ENCODE peak calls at places on chromosomes 12 and 14, in ten cellular contexts. E is A549, O is stomach, N is esophagus muscularis mucosa, D is tibial nerve, G is upper lobe of left lung, X is ovary, V is sigmoid colon, P is H1, R is SK-N-SH. B is an unnamed sample.

GRCh38 chr14:54653764-54654469 is 87.0 kb downstream of the SAMD4A start:
- DNase-seq in E (peak), O (no peak), N (no peak), D (peak), G (no peak), X (no peak), V (peak), P (no peak), R (no peak), B (peak)

GRCh38 chr14:68232643-68233055 is 413.1 kb downstream of the RAD51B start:
- DNase-seq in E (peak), O (peak), N (no peak), D (peak), G (no peak), X (no peak), V (peak), P (no peak), R (no peak), B (peak)

GRCh38 chr14:104676130-104676693 is 13.2 kb upstream of the INF2 start:
- DNase-seq in E (no peak), O (no peak), N (no peak), D (no peak), G (no peak), X (no peak), V (peak), P (no peak), R (no peak), B (no peak)

GRCh38 chr12:132500856-132501180 is 10.9 kb downstream of the FBRSL1 start:
- DNase-seq in E (no peak), O (no peak), N (no peak), D (no peak), G (peak), X (no peak), V (no peak), P (no peak), R (no peak), B (no peak)

GRCh38 chr14:33996450-33996849 is 45.6 kb upstream of the EGLN3 start:
- DNase-seq in E (no peak), O (no peak), N (no peak), D (no peak), G (no peak), X (no peak), V (no peak), P (no peak), R (no peak), B (no peak)

GRCh38 chr12:52151859-52152783 is 39.7 kb downstream of the KRT80 start:
- DNase-seq in E (peak), O (peak), N (no peak), D (peak), G (peak), X (peak), V (peak), P (no peak), R (peak), B (peak)

GRCh38 chr12:105522166-105522825 is 191.8 kb downstream of the C12orf75 start:
- DNase-seq in E (peak), O (no peak), N (no peak), D (no peak), G (no peak), X (no peak), V (no peak), P (no peak), R (no peak), B (no peak)

GRCh38 chr14:78530078-78530477 is 359.9 kb downstream of the NRXN3 start:
- DNase-seq in E (peak), O (no peak), N (peak), D (no peak), G (no peak), X (no peak), V (no peak), P (peak), R (no peak), B (no peak)

GRCh38 chr14:59688224-59689170 is 111.9 kb upstream of the CCDC175 start:
- DNase-seq in E (peak), O (peak), N (no peak), D (peak), G (no peak), X (no peak), V (no peak), P (peak), R (peak), B (peak)

GRCh38 chr14:105891221-105891602 is 364.8 kb downstream of the TMEM121 start:
- DNase-seq in E (no peak), O (peak), N (no peak), D (no peak), G (peak), X (no peak), V (peak), P (no peak), R (no peak), B (no peak)

GRCh38 chr12:23752245-23752644 is 197.2 kb downstream of the SOX5 start:
- DNase-seq in E (no peak), O (no peak), N (no peak), D (no peak), G (no peak), X (no peak), V (no peak), P (no peak), R (no peak), B (no peak)

GRCh38 chr12:52208424-52209165 is 16.8 kb upstream of the KRT80 start:
- DNase-seq in E (no peak), O (no peak), N (no peak), D (no peak), G (no peak), X (no peak), V (peak), P (no peak), R (no peak), B (no peak)

GRCh38 chr12:86710110-86710509 is 453.9 kb upstream of the MGAT4C start:
- DNase-seq in E (no peak), O (no peak), N (no peak), D (no peak), G (no peak), X (no peak), V (no peak), P (no peak), R (no peak), B (no peak)

GRCh38 chr12:14886271-14886670 is 617 bp upstream of the MGP start:
- DNase-seq in E (no peak), O (no peak), N (no peak), D (no peak), G (no peak), X (no peak), V (no peak), P (no peak), R (no peak), B (no peak)

GRCh38 chr12:65725376-65725775 is 98.9 kb upstream of the HMGA2 start:
- DNase-seq in E (no peak), O (no peak), N (no peak), D (no peak), G (no peak), X (no peak), V (no peak), P (no peak), R (no peak), B (no peak)

GRCh38 chr12:1910468-1910867 is 8.0 kb downstream of the CACNA2D4 start:
- DNase-seq in E (no peak), O (no peak), N (no peak), D (no peak), G (no peak), X (no peak), V (no peak), P (no peak), R (no peak), B (no peak)

GRCh38 chr12:1904875-1905274 is 13.6 kb downstream of the CACNA2D4 start:
- DNase-seq in E (no peak), O (no peak), N (no peak), D (no peak), G (no peak), X (no peak), V (no peak), P (no peak), R (no peak), B (no peak)

GRCh38 chr12:1906579-1906978 is 11.9 kb downstream of the CACNA2D4 start:
- DNase-seq in E (no peak), O (no peak), N (peak), D (no peak), G (no peak), X (no peak), V (no peak), P (no peak), R (no peak), B (no peak)

GRCh38 chr12:1908758-1909157 is 9.7 kb downstream of the CACNA2D4 start:
- DNase-seq in E (no peak), O (peak), N (no peak), D (no peak), G (peak), X (no peak), V (no peak), P (no peak), R (no peak), B (no peak)

DNA sequence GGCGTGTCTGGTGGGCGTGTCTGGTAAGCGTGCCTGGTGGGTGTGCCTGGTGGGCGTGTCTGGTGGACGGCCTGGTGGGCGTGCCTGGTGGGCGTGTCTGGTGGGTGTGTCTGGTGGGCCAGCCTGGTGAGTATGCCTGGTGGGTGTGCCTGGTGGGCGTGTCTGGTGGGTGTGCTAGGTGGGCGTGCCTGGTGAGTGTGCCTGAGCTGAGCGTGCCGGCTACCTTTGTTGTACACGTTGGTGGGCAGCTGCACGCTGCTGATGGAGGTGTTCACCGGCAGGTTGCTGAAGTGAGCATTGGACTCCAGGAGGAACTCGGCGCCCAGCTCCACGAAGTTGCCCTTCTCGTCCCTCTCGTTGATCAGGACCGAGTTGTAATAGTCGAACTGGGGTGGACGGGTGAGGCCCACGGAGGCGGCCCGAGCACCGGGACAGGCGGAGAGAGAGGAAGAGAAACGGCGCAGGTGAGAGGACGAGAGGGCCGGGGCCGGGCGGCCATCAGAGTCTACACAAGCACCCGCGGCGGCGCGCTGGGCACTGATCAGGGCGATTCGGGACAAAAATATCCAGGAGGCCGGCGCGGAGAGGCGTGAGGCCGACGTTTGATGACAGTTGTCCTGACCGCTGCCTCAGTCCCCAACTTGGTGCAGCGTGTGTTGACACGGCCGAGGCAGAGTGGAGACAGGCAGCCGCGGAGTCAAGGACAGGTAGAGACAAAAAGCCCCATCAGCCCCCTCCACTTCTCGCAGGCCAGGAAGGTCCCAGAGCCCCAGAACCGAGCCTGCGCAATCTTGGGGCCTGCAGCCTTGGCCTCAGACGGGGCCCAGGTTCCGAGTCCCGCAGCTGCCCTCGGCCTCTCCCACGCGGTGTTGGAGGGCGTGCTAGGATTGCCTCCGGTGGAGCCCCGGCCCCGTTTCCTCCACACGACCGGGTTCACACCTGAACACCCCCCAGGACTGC is 10.5 kb downstream of the CACNA2D4 start:
- DNase-seq in E (peak), O (peak), N (peak), D (no peak), G (peak), X (no peak), V (no peak), P (no peak), R (no peak), B (peak)
- H3K4me3 ChIP-seq in E (peak), O (peak), N (peak), D (no peak), G (no peak), X (no peak), V (no peak), P (no peak), R (no peak), B (no peak)

GRCh38 chr14:84961637-84962036 is 568.3 kb upstream of the FLRT2 start:
- DNase-seq in E (no peak), O (no peak), N (no peak), D (no peak), G (no peak), X (no peak), V (no peak), P (no peak), R (no peak), B (no peak)
- TF ChIP-seq EP300 in E (no peak), O (no peak), N (no peak), D (no peak), G (no peak), X (no peak), V (no peak), P (no peak), R (no peak), B (no peak)

GRCh38 chr12:71945883-71946282 is 7.2 kb downstream of the TPH2 start:
- DNase-seq in E (no peak), O (no peak), N (no peak), D (no peak), G (no peak), X (no peak), V (no peak), P (no peak), R (no peak), B (no peak)

GRCh38 chr12:71948390-71948789 is 9.7 kb downstream of the TPH2 start:
- DNase-seq in E (no peak), O (no peak), N (no peak), D (no peak), G (no peak), X (no peak), V (no peak), P (no peak), R (no peak), B (no peak)

GRCh38 chr12:71950404-71950803 is 11.8 kb downstream of the TPH2 start:
- DNase-seq in E (no peak), O (no peak), N (no peak), D (no peak), G (no peak), X (no peak), V (no peak), P (no peak), R (no peak), B (no peak)

GRCh38 chr12:71945121-71945520 is 6.5 kb downstream of the TPH2 start:
- DNase-seq in E (no peak), O (no peak), N (no peak), D (no peak), G (no peak), X (no peak), V (no peak), P (no peak), R (no peak), B (no peak)

DNA sequence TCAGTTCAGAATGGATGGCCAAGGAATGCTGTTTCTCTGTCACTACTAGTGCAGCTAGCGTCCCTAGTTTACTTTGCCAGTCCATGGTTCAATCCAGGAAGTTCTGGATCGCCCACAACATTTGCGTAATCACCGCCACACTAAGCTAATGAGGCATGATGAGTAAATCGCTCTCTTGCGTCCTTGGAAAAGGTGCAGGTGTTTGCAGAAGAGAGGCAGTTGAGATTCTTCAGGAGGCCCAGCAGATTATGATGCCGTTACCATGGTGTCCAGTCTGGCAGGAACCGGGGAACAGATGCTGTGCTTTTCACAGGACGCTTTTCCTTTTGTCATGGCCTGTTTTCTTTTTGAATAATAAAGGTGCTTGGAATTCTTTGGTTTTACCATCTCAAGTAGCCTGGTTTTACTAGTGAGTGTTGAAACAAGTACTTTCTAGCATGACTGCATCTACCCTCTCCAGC is 9.0 kb downstream of the TPH2 start:
- DNase-seq in E (no peak), O (no peak), N (no peak), D (no peak), G (no peak), X (no peak), V (no peak), P (peak), R (no peak), B (no peak)
- H3K4me3 ChIP-seq in E (no peak), O (no peak), N (no peak), D (no peak), G (no peak), X (no peak), V (no peak), P (no peak), R (no peak), B (no peak)

GRCh38 chr14:25136811-25137210 is 86.9 kb upstream of the STXBP6 start:
- DNase-seq in E (no peak), O (no peak), N (no peak), D (no peak), G (no peak), X (no peak), V (no peak), P (no peak), R (no peak), B (no peak)

GRCh38 chr14:25132094-25132493 is 82.1 kb upstream of the STXBP6 start:
- DNase-seq in E (no peak), O (no peak), N (no peak), D (no peak), G (no peak), X (no peak), V (no peak), P (no peak), R (no peak), B (no peak)

GRCh38 chr14:25134184-25134583 is 84.2 kb upstream of the STXBP6 start:
- DNase-seq in E (no peak), O (no peak), N (no peak), D (no peak), G (no peak), X (no peak), V (no peak), P (no peak), R (no peak), B (no peak)

DNA sequence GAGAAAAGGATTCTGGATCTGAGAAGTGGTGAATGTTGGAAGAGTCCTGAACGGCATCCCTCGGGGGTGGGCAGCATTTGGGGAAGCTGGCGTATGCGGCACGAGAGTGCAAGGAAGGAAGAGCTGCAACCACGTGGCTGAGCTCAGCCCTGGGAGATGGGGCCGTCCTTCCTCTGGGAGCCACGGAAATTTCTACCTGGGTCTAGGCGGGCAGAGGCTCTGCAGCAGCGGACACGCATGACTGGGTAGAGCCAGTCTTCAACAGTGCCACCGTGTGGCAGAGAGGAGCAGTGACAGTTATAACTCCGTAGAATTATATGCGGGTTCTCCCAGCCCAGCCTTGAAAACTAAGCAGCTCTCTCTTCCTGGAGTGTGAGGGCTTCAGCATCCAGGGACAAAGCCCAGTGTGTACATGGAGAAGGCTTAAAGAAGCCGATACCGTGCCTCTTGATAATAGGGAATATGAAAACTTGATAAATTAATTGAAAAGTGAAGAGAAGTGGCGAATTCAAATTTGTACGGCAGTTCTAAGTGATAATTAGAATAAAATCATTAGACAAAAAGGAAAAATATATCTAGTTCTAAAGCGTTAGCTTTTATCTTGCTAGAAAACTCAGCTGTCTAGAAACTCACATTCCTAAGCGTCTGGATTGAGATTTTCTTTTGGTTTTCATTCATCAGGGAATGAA is 82.9 kb upstream of the STXBP6 start:
- DNase-seq in E (peak), O (peak), N (no peak), D (no peak), G (peak), X (peak), V (peak), P (peak), R (peak), B (peak)
- TF ChIP-seq EP300 in E (no peak), O (no peak), N (no peak), D (no peak), G (no peak), X (no peak), V (no peak), P (no peak), R (no peak), B (no peak)

GRCh38 chr12:64137117-64137516 is 85.0 kb downstream of the KICS2 start:
- DNase-seq in E (no peak), O (no peak), N (no peak), D (no peak), G (no peak), X (no peak), V (no peak), P (no peak), R (no peak), B (no peak)
- H3K4me3 ChIP-seq in E (no peak), O (no peak), N (no peak), D (no peak), G (no peak), X (no peak), V (no peak), P (no peak), R (no peak), B (no peak)

DNA sequence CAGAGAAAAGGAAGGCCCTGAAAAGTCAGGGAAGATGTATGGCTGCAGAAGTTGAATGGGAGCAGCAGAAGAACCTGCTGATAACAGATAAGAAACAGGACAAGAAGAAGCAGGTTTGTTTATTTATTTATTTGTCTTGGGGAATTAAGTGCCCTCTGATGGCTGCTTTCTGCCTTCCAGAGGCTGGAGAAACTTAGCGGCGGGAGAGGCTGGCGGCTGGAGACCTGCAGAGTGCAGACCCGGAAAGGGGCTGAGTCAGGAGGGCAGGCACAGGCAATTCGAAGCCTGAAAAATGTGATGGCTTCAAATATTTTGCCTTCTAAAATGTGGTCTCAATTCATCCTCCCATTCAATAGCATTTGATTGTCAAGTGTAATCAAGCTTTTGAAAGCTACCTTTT is 168.2 kb upstream of the GZMB start:
- DNase-seq in E (no peak), O (no peak), N (no peak), D (no peak), G (peak), X (no peak), V (no peak), P (peak), R (no peak), B (no peak)
- TF ChIP-seq EP300 in E (no peak), O (no peak), N (no peak), D (no peak), G (no peak), X (no peak), V (no peak), P (no peak), R (no peak), B (no peak)

DNA sequence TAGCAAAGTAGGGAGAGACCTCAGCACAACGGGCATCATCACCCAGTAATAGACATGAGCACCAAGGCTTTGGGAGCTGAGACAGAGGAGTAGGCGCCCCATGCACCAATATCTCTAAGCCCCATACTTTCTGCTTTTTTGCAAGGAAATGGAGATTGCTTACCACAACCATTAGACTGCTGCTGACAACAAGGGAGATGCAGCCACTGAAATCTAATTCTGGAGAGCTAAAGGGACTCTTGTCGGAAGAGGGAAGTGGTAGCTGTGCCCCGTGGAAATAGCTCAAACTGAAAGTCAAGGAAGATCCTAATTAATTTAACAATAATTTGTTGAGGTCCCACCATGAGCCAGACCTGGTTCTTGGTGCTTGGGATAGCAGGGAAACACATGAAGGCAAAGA is 1131.1 kb downstream of the BCL11B start:
- DNase-seq in E (no peak), O (no peak), N (no peak), D (no peak), G (no peak), X (no peak), V (no peak), P (no peak), R (no peak), B (no peak)
- H3K4me3 ChIP-seq in E (no peak), O (no peak), N (no peak), D (no peak), G (no peak), X (no peak), V (no peak), P (no peak), R (no peak), B (no peak)